ENCODE peak calls at places on chromosomes 7 and 10, in four cellular contexts. D, Q, Y and F are unnamed samples.

GRCh38 chr10:93600861-93601773 is at the start of gene RBP4:
- DNase-seq in D (peak; percentile 41), Q (peak; percentile 56), Y (no peak), F (no peak)

GRCh38 chr7:92255308-92255707 is 9.5 kb downstream of the ANKIB1 start:
- DNase-seq in D (no peak), Q (peak; percentile 43), Y (peak; percentile 56), F (no peak)

GRCh38 chr7:44402401-44403096 is 77.2 kb upstream of the CAMK2B start:
- DNase-seq in D (no peak), Q (no peak), Y (no peak), F (no peak)

GRCh38 chr10:4651404-4652037 is 174.5 kb upstream of the AKR1E2 start:
- DNase-seq in D (no peak), Q (no peak), Y (no peak), F (no peak)

GRCh38 chr7:41503438-41503837 is 199.5 kb downstream of the INHBA start:
- DNase-seq in D (no peak), Q (no peak), Y (no peak), F (no peak)

GRCh38 chr7:66211429-66211828 is 6.3 kb downstream of the TPST1 start:
- DNase-seq in D (no peak), Q (no peak), Y (no peak), F (no peak)

GRCh38 chr10:73899401-73899780 is 11.5 kb upstream of the PLAU start:
- DNase-seq in D (no peak), Q (no peak), Y (peak; percentile 99), F (no peak)

GRCh38 chr10:60140681-60141632 is 234.6 kb upstream of the CCDC6 start:
- DNase-seq in D (peak; percentile 47), Q (no peak), Y (peak; percentile 68), F (no peak)

GRCh38 chr7:141275350-141275749 is 201.5 kb downstream of the TMEM178B start:
- DNase-seq in D (no peak), Q (no peak), Y (no peak), F (no peak)

GRCh38 chr10:112280205-112280921 is 2.8 kb upstream of the TECTB start:
- DNase-seq in D (no peak), Q (no peak), Y (no peak), F (no peak)

GRCh38 chr7:19117081-19117869 is at the start of gene TWIST1:
- DNase-seq in D (peak; percentile 68), Q (peak; percentile 79), Y (peak; percentile 13), F (no peak)

GRCh38 chr7:38070718-38071117 is 107.3 kb upstream of the STARD3NL start:
- DNase-seq in D (no peak), Q (no peak), Y (peak; percentile 19), F (no peak)

GRCh38 chr10:69438531-69439349 is 12.5 kb upstream of the TSPAN15 start:
- DNase-seq in D (no peak), Q (no peak), Y (peak; percentile 98), F (no peak)
- H3K27ac ChIP-seq in D (no peak overlapping the region), Q (no peak overlapping the region), Y (peak overlapping the region; percentile 96), F (peak overlapping the region; percentile 79)

DNA sequence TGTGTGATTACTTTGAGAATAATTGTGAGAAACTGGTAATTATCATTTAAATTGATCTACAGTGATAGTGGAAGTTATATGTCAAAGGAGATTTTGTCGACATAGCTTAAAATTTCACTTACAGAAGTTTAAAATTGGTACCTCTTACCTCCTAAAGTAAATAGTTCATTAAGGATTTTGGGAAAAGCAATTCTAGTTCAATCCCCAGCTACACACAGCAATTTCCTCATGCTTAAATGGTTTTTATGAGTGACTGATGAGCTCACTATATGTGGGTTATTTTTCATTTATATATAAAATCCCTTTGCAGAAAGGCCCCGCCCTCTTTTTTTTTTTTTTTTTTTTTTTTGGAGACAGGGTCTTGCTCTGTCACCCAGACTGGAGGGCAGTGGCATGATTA is 12.7 kb downstream of the KMT2E start:
- DNase-seq in D (no peak), Q (no peak), Y (no peak), F (no peak)
- H3K4me1 ChIP-seq in D (peaks cover 7% of the 10 kb centered on the region), Q (peaks cover 10% of the 10 kb centered on the region), Y (no peaks in the 10 kb centered on the region), F (peaks cover 84% of the 10 kb centered on the region)

DNA sequence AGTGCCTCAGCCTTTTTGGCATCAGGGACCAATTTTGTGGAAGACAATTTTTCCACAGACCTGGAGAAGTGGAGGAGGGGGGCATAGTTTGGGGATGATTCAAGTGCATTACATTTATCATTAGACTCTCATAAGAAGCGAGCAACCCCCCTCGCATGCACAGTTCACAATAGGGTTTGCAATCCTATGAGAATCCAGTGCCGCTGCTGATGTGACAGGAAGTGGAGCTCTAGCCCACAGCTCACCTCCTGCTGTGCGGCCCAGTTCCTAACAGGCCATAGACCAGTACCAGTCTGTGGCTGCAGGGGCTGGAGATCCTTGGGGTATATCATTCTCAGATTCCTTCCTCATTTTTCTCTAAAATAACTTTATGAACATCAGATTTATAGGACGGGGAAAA is 50.8 kb downstream of the ATAD1 start:
- DNase-seq in D (no peak), Q (no peak), Y (no peak), F (no peak)
- H3K27ac ChIP-seq in D (no peak overlapping the region), Q (no peak overlapping the region), Y (no peak overlapping the region), F (no peak overlapping the region)

GRCh38 chr7:2524808-2525140 is 5.2 kb downstream of the LFNG start:
- DNase-seq in D (no peak), Q (no peak), Y (no peak), F (no peak)
- H3K4me1 ChIP-seq in D (peaks cover 9% of the 10 kb centered on the region), Q (no peaks in the 10 kb centered on the region), Y (peaks cover 95% of the 10 kb centered on the region), F (peaks cover 95% of the 10 kb centered on the region)

GRCh38 chr7:101913876-101914275 is 96.5 kb downstream of the CUX1 start:
- DNase-seq in D (no peak), Q (no peak), Y (no peak), F (no peak)

GRCh38 chr7:101913247-101913721 is 95.9 kb downstream of the CUX1 start:
- DNase-seq in D (peak; percentile 65), Q (peak; percentile 41), Y (no peak), F (no peak)

GRCh38 chr7:101911800-101912705 is 94.6 kb downstream of the CUX1 start:
- DNase-seq in D (peak; percentile 80), Q (peak; percentile 57), Y (no peak), F (no peak)

GRCh38 chr7:101911011-101911799 is 93.8 kb downstream of the CUX1 start:
- DNase-seq in D (peak; percentile 88), Q (peak; percentile 48), Y (no peak), F (no peak)

DNA sequence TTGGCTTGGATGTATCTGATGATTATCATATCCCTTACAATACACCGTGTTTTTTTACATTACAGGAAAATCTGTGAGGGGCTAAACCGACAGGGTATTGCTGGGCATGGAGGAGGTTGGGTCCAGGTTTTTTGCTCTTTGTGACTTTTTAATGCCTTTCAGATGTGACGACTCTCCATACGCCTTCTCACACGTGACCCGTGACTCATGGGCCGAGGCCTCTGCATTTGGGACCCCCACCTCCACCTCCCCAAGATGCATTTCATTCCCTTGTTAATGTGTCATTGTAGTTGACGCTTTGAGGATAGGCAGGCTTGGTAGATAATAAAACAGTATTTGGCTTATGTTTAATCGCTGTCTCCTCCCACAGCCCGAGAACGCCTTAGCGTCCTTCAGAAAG is 95.3 kb downstream of the CUX1 start:
- DNase-seq in D (peak; percentile 66), Q (peak; percentile 9), Y (no peak), F (no peak)
- H3K27ac ChIP-seq in D (peak overlapping the region; percentile 73), Q (no peak overlapping the region), Y (no peak overlapping the region), F (no peak overlapping the region)

GRCh38 chr10:36232935-36233334 is 590.8 kb upstream of the FZD8 start:
- DNase-seq in D (no peak), Q (no peak), Y (no peak), F (no peak)

GRCh38 chr10:36236931-36237330 is 594.8 kb upstream of the FZD8 start:
- DNase-seq in D (no peak), Q (no peak), Y (no peak), F (no peak)

GRCh38 chr10:36236341-36236740 is 594.2 kb upstream of the FZD8 start:
- DNase-seq in D (no peak), Q (no peak), Y (no peak), F (no peak)
- H3K4me1 ChIP-seq in D (no peaks in the 10 kb centered on the region), Q (no peaks in the 10 kb centered on the region), Y (no peaks in the 10 kb centered on the region), F (no peaks in the 10 kb centered on the region)